ENCODE peak calls at places on chromosomes 4 and X, in four cellular contexts. R is HFF-Myc; E is CD8-positive, alpha-beta T cell; G is heart left ventricle. L is an unnamed sample.

GRCh38 chr4:159010563-159011260 is 92.2 kb upstream of the RAPGEF2 start:
- DNase-seq in E (no peak), R (no peak), G (peak; percentile 53), L (peak; percentile 30)

GRCh38 chr4:147928400-147928799 is 196.5 kb downstream of the ARHGAP10 start:
- DNase-seq in R (no peak), G (no peak), E (no peak), L (no peak)

GRCh38 chrX:13372203-13372980 is 52.5 kb upstream of the ATXN3L start:
- DNase-seq in R (no peak), E (no peak), G (no peak), L (no peak)

GRCh38 chr4:69823481-69824186 is 36.3 kb downstream of the SULT1E1 start:
- DNase-seq in G (no peak), E (peak; percentile 53), R (no peak), L (peak; percentile 98)

GRCh38 chrX:47751670-47752069 is 85.0 kb upstream of the ZNF81 start:
- DNase-seq in R (no peak), E (no peak), G (no peak), L (no peak)

GRCh38 chr4:10175626-10176025 is 59.0 kb upstream of the WDR1 start:
- DNase-seq in E (no peak), R (no peak), G (no peak), L (no peak)

GRCh38 chrX:8242431-8242830 is 71.4 kb upstream of the VCX2 start:
- DNase-seq in G (no peak), R (no peak), E (no peak), L (no peak)

GRCh38 chr4:104901438-104901837 is 245.2 kb upstream of the TET2 start:
- DNase-seq in E (no peak), G (no peak), R (no peak), L (no peak)

GRCh38 chr4:121738780-121739547 is 26.0 kb downstream of the SMIM43 start:
- DNase-seq in R (no peak), E (no peak), G (peak; percentile 45), L (no peak)

GRCh38 chr4:169723207-169723606 is 34.5 kb downstream of the HPF1 start:
- DNase-seq in R (no peak), E (peak; percentile 33), G (no peak), L (peak; percentile 25)

GRCh38 chrX:121245763-121246162 is 198.4 kb downstream of the GLUD2 start:
- DNase-seq in E (no peak), R (no peak), G (no peak), L (peak; percentile 48)

GRCh38 chrX:80335062-80335830 is 85.0 kb upstream of the TENT5D start:
- DNase-seq in R (no peak), E (no peak), G (peak; percentile 7), L (no peak)

GRCh38 chr4:181569553-181569952 is 673.6 kb upstream of the TENM3 start:
- DNase-seq in R (no peak), E (no peak), G (no peak), L (peak; percentile 9)

GRCh38 chr4:41535911-41536361 is 2.0 kb upstream of the LIMCH1 start:
- DNase-seq in R (no peak), G (no peak), E (no peak), L (no peak)

GRCh38 chrX:41335590-41336331 is 1.8 kb downstream of the DDX3X start:
- DNase-seq in R (no peak), G (no peak), E (no peak), L (no peak)

GRCh38 chr4:4637710-4638109 is 95.9 kb upstream of the STX18 start:
- DNase-seq in E (no peak), G (no peak), R (no peak), L (no peak)

GRCh38 chr4:26176621-26177121 is 144.1 kb upstream of the RBPJ start:
- DNase-seq in R (no peak), G (no peak), E (no peak), L (no peak)

GRCh38 chr4:170386974-170387373 is 297.2 kb upstream of the AADAT start:
- DNase-seq in E (no peak), R (no peak), G (no peak), L (no peak)

GRCh38 chr4:163755013-163755412 is 260.5 kb downstream of the TMA16 start:
- DNase-seq in G (no peak), E (no peak), R (no peak), L (no peak)

GRCh38 chr4:146450524-146450923 is 71.2 kb downstream of the SLC10A7 start:
- DNase-seq in R (no peak), G (no peak), E (no peak), L (no peak)

GRCh38 chr4:41791557-41791956 is 43.0 kb upstream of the PHOX2B start:
- DNase-seq in R (no peak), E (no peak), G (no peak), L (no peak)

GRCh38 chr4:168995537-168996295 is 14.3 kb downstream of the CBR4 start:
- DNase-seq in G (no peak), R (no peak), E (no peak), L (no peak)

GRCh38 chr4:53682196-53682595 is 90.9 kb upstream of the LNX1 start:
- DNase-seq in E (no peak), G (no peak), R (no peak), L (no peak)

GRCh38 chr4:188942606-188943005 is 803.4 kb downstream of the TRIML1 start:
- DNase-seq in R (no peak), G (no peak), E (no peak), L (no peak)

GRCh38 chr4:111770514-111770913 is 374.7 kb upstream of the FAM241A start:
- DNase-seq in E (no peak), G (no peak), R (no peak), L (no peak)

GRCh38 chr4:186878203-186878800 is 154.6 kb upstream of the FAT1 start:
- DNase-seq in G (no peak), R (peak; percentile 16), E (no peak), L (no peak)

GRCh38 chr4:139686988-139687387 is 21.4 kb downstream of the MGST2 start:
- DNase-seq in R (no peak), E (no peak), G (no peak), L (no peak)

GRCh38 chr4:573122-573892 is 2.8 kb downstream of the TMEM271 start:
- DNase-seq in E (no peak), G (no peak), R (no peak), L (no peak)

L was measured in HepG2.